ENCODE peak calls at places on chromosomes 5 and 9, in seven cellular contexts. One of them, this sample, is unnamed.

GRCh38 chr9:86741311-86742215 is 205.7 kb downstream of the GAS1 start:
- DNase-seq in fibroblast of the aortic adventitia: peak
- DNase-seq in D721Med: no peak
- DNase-seq in kidney: no peak
- DNase-seq in A549: no peak
- DNase-seq in AG04450: no peak
- DNase-seq in pancreas: no peak
- DNase-seq in this sample: no peak

GRCh38 chr5:78746990-78747389 is 98.4 kb upstream of the LHFPL2 start:
- DNase-seq in D721Med: no peak
- DNase-seq in pancreas: no peak
- DNase-seq in kidney: no peak
- DNase-seq in A549: no peak
- DNase-seq in AG04450: no peak
- DNase-seq in fibroblast of the aortic adventitia: no peak
- DNase-seq in this sample: no peak

GRCh38 chr5:78971998-78972397 is 13.1 kb downstream of the ARSB start:
- DNase-seq in kidney: no peak
- DNase-seq in fibroblast of the aortic adventitia: no peak
- DNase-seq in D721Med: no peak
- DNase-seq in pancreas: no peak
- DNase-seq in AG04450: no peak
- DNase-seq in A549: no peak
- DNase-seq in this sample: no peak

GRCh38 chr9:123326662-123327093 is 29.3 kb upstream of the CRB2 start:
- DNase-seq in pancreas: no peak
- DNase-seq in A549: no peak
- DNase-seq in D721Med: no peak
- DNase-seq in kidney: no peak
- DNase-seq in AG04450: no peak
- DNase-seq in fibroblast of the aortic adventitia: peak
- DNase-seq in this sample: no peak

GRCh38 chr9:20728493-20729220 is 44.6 kb downstream of the FOCAD start:
- DNase-seq in fibroblast of the aortic adventitia: peak
- DNase-seq in AG04450: no peak
- DNase-seq in A549: peak
- DNase-seq in D721Med: no peak
- DNase-seq in kidney: no peak
- DNase-seq in pancreas: no peak
- DNase-seq in this sample: no peak

GRCh38 chr9:9341203-9341602 is 1271.6 kb downstream of the PTPRD start:
- DNase-seq in A549: no peak
- DNase-seq in D721Med: no peak
- DNase-seq in fibroblast of the aortic adventitia: no peak
- DNase-seq in AG04450: no peak
- DNase-seq in pancreas: no peak
- DNase-seq in kidney: no peak
- DNase-seq in this sample: no peak

GRCh38 chr9:114421147-114421546 is 33.4 kb upstream of the AKNA start:
- DNase-seq in kidney: no peak
- DNase-seq in fibroblast of the aortic adventitia: no peak
- DNase-seq in AG04450: no peak
- DNase-seq in A549: no peak
- DNase-seq in D721Med: no peak
- DNase-seq in pancreas: no peak
- DNase-seq in this sample: peak

GRCh38 chr9:117317192-117317591 is 97.7 kb downstream of the ASTN2 start:
- DNase-seq in kidney: no peak
- DNase-seq in A549: no peak
- DNase-seq in pancreas: no peak
- DNase-seq in D721Med: no peak
- DNase-seq in fibroblast of the aortic adventitia: no peak
- DNase-seq in AG04450: no peak
- DNase-seq in this sample: no peak

GRCh38 chr5:140251527-140251973 is 51.4 kb downstream of the PFDN1 start:
- DNase-seq in A549: peak
- DNase-seq in pancreas: no peak
- DNase-seq in kidney: no peak
- DNase-seq in D721Med: no peak
- DNase-seq in fibroblast of the aortic adventitia: peak
- DNase-seq in AG04450: no peak
- DNase-seq in this sample: no peak

GRCh38 chr9:22446950-22447606 is 454 bp downstream of the DMRTA1 start:
- DNase-seq in AG04450: no peak
- DNase-seq in kidney: peak
- DNase-seq in pancreas: peak
- DNase-seq in fibroblast of the aortic adventitia: no peak
- DNase-seq in A549: peak
- DNase-seq in D721Med: peak
- DNase-seq in this sample: peak

GRCh38 chr5:59380350-59380951 is 513.1 kb downstream of the PDE4D start:
- DNase-seq in pancreas: no peak
- DNase-seq in fibroblast of the aortic adventitia: peak
- DNase-seq in A549: peak
- DNase-seq in AG04450: peak
- DNase-seq in kidney: no peak
- DNase-seq in D721Med: no peak
- DNase-seq in this sample: no peak

GRCh38 chr5:17185776-17186175 is 31.7 kb upstream of the BASP1 start:
- DNase-seq in kidney: no peak
- DNase-seq in fibroblast of the aortic adventitia: peak
- DNase-seq in pancreas: no peak
- DNase-seq in D721Med: no peak
- DNase-seq in A549: no peak
- DNase-seq in AG04450: peak
- DNase-seq in this sample: no peak
- TF ChIP-seq CTCF in kidney: no peak
- TF ChIP-seq CTCF in fibroblast of the aortic adventitia: peak
- TF ChIP-seq CTCF in pancreas: no peak
- TF ChIP-seq CTCF in D721Med: no peak
- TF ChIP-seq CTCF in A549: no peak
- TF ChIP-seq CTCF in AG04450: peak
- TF ChIP-seq CTCF in this sample: no peak

DNA sequence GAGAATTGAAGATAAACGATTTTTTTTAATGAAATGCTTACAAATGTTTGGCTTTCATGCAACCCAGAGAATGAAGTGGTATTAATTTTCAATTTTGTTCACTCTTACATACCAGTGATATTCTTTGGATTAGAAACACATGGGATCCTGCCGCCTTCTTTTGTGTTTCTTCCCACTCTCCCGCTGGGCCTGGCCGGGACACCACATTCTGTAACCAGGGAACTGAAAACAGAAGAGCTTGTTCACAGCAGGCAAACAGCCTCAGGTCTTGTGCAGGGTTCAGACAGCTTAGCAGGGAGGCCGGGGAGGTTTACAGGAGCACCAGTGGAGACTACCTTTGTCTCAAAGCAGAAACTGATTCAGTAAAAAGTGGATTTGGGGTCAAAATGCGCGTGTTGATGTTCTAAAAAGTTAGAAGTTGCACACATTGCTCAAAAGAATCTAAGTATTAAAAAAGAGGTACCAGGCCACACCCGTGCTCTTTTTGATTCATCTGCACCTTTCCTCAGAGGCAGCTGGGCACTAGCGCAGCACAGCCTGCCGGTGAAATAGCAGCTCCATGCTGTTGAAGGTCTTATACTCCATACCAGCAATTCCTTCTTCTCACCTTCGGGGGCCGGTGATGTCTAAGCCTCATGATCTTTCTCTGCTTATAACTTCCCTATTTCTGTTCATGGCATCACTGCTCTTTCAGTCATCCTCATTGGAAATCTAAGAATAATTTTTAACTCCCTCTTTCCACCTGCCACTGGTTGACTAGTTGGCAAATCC is 67.1 kb downstream of the GRAMD2B start:
- DNase-seq in A549: no peak
- DNase-seq in kidney: no peak
- DNase-seq in pancreas: no peak
- DNase-seq in fibroblast of the aortic adventitia: peak
- DNase-seq in AG04450: no peak
- DNase-seq in D721Med: no peak
- DNase-seq in this sample: no peak
- TF ChIP-seq CTCF in A549: no peak
- TF ChIP-seq CTCF in kidney: no peak
- TF ChIP-seq CTCF in pancreas: no peak
- TF ChIP-seq CTCF in fibroblast of the aortic adventitia: peak
- TF ChIP-seq CTCF in AG04450: no peak
- TF ChIP-seq CTCF in D721Med: no peak
- TF ChIP-seq CTCF in this sample: no peak

GRCh38 chr9:109411069-109411761 is 86.9 kb downstream of the PTPN3 start:
- DNase-seq in fibroblast of the aortic adventitia: no peak
- DNase-seq in kidney: no peak
- DNase-seq in AG04450: no peak
- DNase-seq in D721Med: no peak
- DNase-seq in A549: no peak
- DNase-seq in pancreas: no peak
- DNase-seq in this sample: no peak

GRCh38 chr9:109414125-109414785 is 83.9 kb downstream of the PTPN3 start:
- DNase-seq in A549: no peak
- DNase-seq in D721Med: no peak
- DNase-seq in AG04450: no peak
- DNase-seq in pancreas: no peak
- DNase-seq in kidney: no peak
- DNase-seq in fibroblast of the aortic adventitia: no peak
- DNase-seq in this sample: no peak

GRCh38 chr9:109408759-109409462 is 88.1 kb upstream of the EPB41L4B start:
- DNase-seq in fibroblast of the aortic adventitia: no peak
- DNase-seq in AG04450: no peak
- DNase-seq in D721Med: no peak
- DNase-seq in A549: no peak
- DNase-seq in kidney: no peak
- DNase-seq in pancreas: no peak
- DNase-seq in this sample: no peak

GRCh38 chr9:109409998-109410397 is 88.1 kb downstream of the PTPN3 start:
- DNase-seq in D721Med: no peak
- DNase-seq in pancreas: no peak
- DNase-seq in fibroblast of the aortic adventitia: no peak
- DNase-seq in A549: peak
- DNase-seq in AG04450: no peak
- DNase-seq in kidney: no peak
- DNase-seq in this sample: no peak

DNA sequence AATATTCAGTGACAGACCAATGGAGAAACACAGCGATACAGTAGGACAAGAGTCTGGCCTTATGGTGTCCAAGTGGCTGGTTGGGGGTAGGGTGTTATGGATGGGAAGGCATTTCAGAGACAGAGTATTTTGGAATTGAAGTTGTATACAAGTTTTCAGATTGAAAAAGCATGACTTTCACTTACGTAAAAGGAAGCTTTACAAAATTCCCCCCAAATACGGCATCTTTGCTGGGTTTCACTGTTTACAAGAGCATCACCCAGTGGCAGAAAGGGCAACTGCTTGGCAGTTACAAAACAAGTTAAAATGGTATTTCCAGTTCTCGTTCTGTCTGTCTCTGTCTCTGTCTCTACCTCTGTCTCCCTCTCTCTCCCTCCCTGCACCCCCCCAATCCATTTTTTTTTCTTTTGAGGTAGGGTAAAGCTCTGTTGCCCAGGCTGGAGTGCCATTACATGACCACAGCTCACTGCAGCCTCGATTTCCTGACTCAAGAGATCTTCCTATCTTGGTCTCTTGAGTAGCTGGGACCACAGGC is 86.2 kb downstream of the PTPN3 start:
- DNase-seq in AG04450: peak
- DNase-seq in pancreas: no peak
- DNase-seq in kidney: no peak
- DNase-seq in D721Med: no peak
- DNase-seq in fibroblast of the aortic adventitia: peak
- DNase-seq in A549: peak
- DNase-seq in this sample: no peak
- TF ChIP-seq CTCF in AG04450: peak
- TF ChIP-seq CTCF in pancreas: peak
- TF ChIP-seq CTCF in kidney: peak
- TF ChIP-seq CTCF in D721Med: peak
- TF ChIP-seq CTCF in fibroblast of the aortic adventitia: peak
- TF ChIP-seq CTCF in A549: peak
- TF ChIP-seq CTCF in this sample: peak

DNA sequence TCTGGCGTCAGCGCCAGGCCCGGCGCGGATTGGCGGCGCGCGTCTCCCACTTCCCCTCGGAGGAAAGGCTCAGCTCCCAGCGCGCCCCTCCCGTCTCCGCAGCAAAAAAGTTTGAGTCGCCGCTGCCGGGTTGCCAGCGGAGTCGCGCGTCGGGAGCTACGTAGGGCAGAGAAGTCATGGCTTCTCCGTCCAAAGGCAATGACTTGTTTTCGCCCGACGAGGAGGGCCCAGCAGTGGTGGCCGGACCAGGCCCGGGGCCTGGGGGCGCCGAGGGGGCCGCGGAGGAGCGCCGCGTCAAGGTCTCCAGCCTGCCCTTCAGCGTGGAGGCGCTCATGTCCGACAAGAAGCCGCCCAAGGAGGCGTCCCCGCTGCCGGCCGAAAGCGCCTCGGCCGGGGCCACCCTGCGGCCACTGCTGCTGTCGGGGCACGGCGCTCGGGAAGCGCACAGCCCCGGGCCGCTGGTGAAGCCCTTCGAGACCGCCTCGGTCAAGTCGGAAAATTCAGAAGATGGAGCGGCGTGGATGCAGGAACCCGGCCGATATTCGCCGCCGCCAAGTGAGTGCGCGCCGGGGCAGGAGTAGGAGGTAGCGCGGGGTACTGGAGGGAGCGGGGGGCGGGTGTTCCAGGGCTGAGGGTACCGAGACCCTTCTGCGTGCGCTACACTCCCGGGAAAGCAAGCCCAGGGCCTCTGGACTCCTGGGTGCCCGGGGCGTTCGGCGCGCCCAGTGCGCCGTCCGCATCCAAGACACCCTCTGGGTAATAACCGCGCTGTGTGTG is at the start of gene MSX2:
- DNase-seq in A549: peak
- DNase-seq in D721Med: no peak
- DNase-seq in AG04450: peak
- DNase-seq in kidney: peak
- DNase-seq in fibroblast of the aortic adventitia: peak
- DNase-seq in pancreas: peak
- DNase-seq in this sample: peak
- TF ChIP-seq CTCF in A549: peak
- TF ChIP-seq CTCF in D721Med: no peak
- TF ChIP-seq CTCF in AG04450: no peak
- TF ChIP-seq CTCF in kidney: no peak
- TF ChIP-seq CTCF in fibroblast of the aortic adventitia: no peak
- TF ChIP-seq CTCF in pancreas: no peak
- TF ChIP-seq CTCF in this sample: no peak

GRCh38 chr5:145681686-145682085 is 153.5 kb downstream of the PRELID2 start:
- DNase-seq in fibroblast of the aortic adventitia: peak
- DNase-seq in pancreas: peak
- DNase-seq in AG04450: peak
- DNase-seq in A549: peak
- DNase-seq in D721Med: no peak
- DNase-seq in kidney: no peak
- DNase-seq in this sample: no peak
- TF ChIP-seq CTCF in fibroblast of the aortic adventitia: peak
- TF ChIP-seq CTCF in pancreas: peak
- TF ChIP-seq CTCF in AG04450: peak
- TF ChIP-seq CTCF in A549: peak
- TF ChIP-seq CTCF in D721Med: peak
- TF ChIP-seq CTCF in kidney: peak
- TF ChIP-seq CTCF in this sample: peak

This sample was measured in left lung.